ENCODE peak calls at places on chromosome 11, in five cellular contexts. L, V, N, R and K are unnamed samples.

GRCh38 chr11:102568851-102569250 is 38.3 kb upstream of the MMP7 start:
- DNase-seq in V (no peak), N (no peak), L (no peak), R (no peak), K (no peak)

GRCh38 chr11:110069158-110069737 is 23.9 kb upstream of the ZC3H12C start:
- DNase-seq in N (no peak), V (no peak), R (peak; percentile 89), L (peak; percentile 88), K (no peak)

GRCh38 chr11:73939096-73939495 is 11.7 kb upstream of the DNAJB13 start:
- DNase-seq in R (no peak), V (no peak), L (no peak), N (no peak), K (peak; percentile 16)

GRCh38 chr11:63915961-63916836 is 765 bp downstream of the RCOR2 start:
- DNase-seq in L (no peak), V (no peak), R (peak; percentile 60), N (no peak), K (peak; percentile 93)

GRCh38 chr11:129446572-129446971 is 70.9 kb downstream of the BARX2 start:
- DNase-seq in V (no peak), L (no peak), N (no peak), R (no peak), K (no peak)

GRCh38 chr11:62398011-62398994 is 20.5 kb upstream of the SCGB1A1 start:
- DNase-seq in R (peak; percentile 62), N (no peak), L (peak; percentile 44), V (no peak), K (peak; percentile 92)

GRCh38 chr11:94934362-94934761 is 39.0 kb downstream of the CWC15 start:
- DNase-seq in R (peak; percentile 79), V (no peak), N (no peak), L (peak; percentile 65), K (peak; percentile 67)

GRCh38 chr11:120931057-120931779 is 92.7 kb upstream of the TBCEL start:
- DNase-seq in R (no peak), V (no peak), L (no peak), N (no peak), K (peak; percentile 62)

GRCh38 chr11:122853261-122853660 is 15.0 kb downstream of the CRTAM start:
- DNase-seq in V (no peak), N (no peak), R (no peak), L (peak; percentile 25), K (no peak)

GRCh38 chr11:63737718-63738117 is 30.9 kb downstream of the ZFTA start:
- DNase-seq in R (no peak), L (no peak), V (no peak), N (no peak), K (no peak)

GRCh38 chr11:128448981-128449713 is 138.2 kb downstream of the ETS1 start:
- DNase-seq in L (no peak), R (no peak), N (no peak), V (no peak), K (no peak)

GRCh38 chr11:10349806-10350205 is 44.9 kb downstream of the ADM start:
- DNase-seq in V (no peak), N (no peak), R (no peak), L (no peak), K (peak; percentile 6)

GRCh38 chr11:115501895-115502589 is 2.2 kb downstream of the CADM1 start:
- DNase-seq in R (peak; percentile 49), N (no peak), V (peak; percentile 23), L (peak; percentile 21), K (peak; percentile 38)

GRCh38 chr11:10410844-10411200 is 44.2 kb upstream of the AMPD3 start:
- DNase-seq in R (no peak), N (no peak), V (no peak), L (no peak), K (no peak)

GRCh38 chr11:61417670-61418069 is 12.1 kb downstream of the CPSF7 start:
- DNase-seq in L (peak; percentile 30), N (no peak), R (peak; percentile 82), V (no peak), K (peak; percentile 27)

GRCh38 chr11:122163420-122163819 is 47.4 kb upstream of the BLID start:
- DNase-seq in N (no peak), L (peak; percentile 59), V (no peak), R (no peak), K (no peak)

GRCh38 chr11:88016392-88017020 is 158.7 kb downstream of the RAB38 start:
- DNase-seq in V (peak; percentile 62), R (peak; percentile 82), L (peak; percentile 84), N (peak; percentile 33), K (peak; percentile 89)

GRCh38 chr11:2691355-2691761 is 8.4 kb downstream of the KCNQ1OT1 start:
- DNase-seq in R (no peak), L (no peak), N (no peak), V (no peak), K (no peak)

GRCh38 chr11:128835741-128836410 is 31.2 kb downstream of the KCNJ1 start:
- DNase-seq in V (no peak), N (no peak), L (no peak), R (no peak), K (no peak)

GRCh38 chr11:125379565-125380343 is 116.3 kb downstream of the FEZ1 start:
- DNase-seq in L (no peak), N (no peak), R (no peak), V (no peak), K (no peak)

GRCh38 chr11:71112454-71112853 is 139.9 kb downstream of the SHANK2 start:
- DNase-seq in N (no peak), R (no peak), V (no peak), L (no peak), K (no peak)

DNA sequence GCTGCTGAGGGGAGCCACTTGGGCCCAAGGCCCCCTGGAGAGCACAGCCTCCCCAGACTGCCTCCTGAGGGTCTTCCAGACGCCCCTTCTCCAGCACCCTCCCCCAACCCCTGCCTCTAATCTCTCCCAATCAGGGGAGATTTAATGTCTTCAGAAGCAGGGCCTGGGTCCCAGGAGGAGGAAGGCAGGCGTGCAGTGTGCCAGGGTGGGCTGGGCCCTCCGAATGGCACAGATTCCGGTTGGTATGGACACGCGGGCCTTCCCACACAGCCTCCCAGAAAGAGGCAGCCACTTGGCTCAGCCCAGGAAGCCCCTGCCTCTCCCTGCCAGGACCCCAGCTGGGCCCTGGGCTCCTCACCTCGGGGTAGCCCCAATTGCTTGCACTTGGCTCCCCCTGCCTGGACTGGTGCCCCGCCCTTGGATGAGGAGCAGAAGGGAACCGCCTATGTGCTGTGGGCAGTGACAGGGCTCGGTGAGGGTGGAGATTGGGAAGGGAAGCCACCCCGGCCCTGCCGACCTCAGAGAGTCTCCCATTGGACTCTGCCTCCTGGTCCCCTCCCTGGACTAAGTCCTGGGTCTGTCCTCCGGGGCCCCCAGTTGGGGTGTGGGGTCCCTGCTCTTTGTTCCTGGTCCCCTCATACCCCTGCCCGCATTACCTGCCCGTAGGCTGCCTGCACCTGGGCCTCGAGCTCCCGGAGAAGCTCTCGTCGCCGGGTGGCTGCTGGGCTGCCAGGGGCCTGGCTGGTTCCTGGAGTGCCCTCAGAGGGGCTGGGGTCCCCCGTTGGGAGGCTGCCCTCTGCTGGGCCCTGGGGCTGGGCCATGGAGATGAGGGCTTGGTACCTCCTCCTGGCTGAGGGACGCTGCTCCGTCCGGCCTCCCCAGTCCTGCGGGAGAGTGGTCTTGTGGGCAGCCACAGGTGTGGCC is 572 bp upstream of the CABP2 start:
- DNase-seq in L (no peak), V (no peak), N (no peak), R (no peak), K (no peak)
- H2BK15ac ChIP-seq in L (no peak overlapping the region), V (peak overlapping the region; percentile 85), N (no peak overlapping the region), R (peak overlapping the region; percentile 12), K (no peak overlapping the region)

DNA sequence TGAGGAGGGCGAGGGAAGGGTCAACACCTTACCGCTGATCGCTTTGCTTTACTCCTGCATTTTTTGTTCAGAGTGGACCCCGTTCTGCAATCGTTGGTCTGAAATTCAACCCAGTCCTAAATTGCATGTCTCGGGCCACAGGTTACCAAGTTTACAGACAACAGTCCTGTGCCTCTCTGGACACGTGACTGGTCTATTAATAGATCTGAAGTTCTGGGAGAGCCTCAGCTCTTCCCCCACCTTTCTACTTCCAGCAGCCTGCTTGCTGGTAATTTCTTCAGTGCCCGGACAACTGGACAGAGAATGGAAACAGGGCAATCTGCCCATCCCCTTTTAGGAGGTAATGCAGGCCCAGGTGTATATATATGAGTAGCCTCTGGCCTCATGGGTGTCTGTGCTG is 74.2 kb downstream of the STIM1 start:
- DNase-seq in R (peak; percentile 67), L (no peak), V (no peak), N (no peak), K (no peak)
- H3K23ac ChIP-seq in R (no peak overlapping the region), L (no peak overlapping the region), V (no peak overlapping the region), N (no peak overlapping the region), K (no peak overlapping the region)

DNA sequence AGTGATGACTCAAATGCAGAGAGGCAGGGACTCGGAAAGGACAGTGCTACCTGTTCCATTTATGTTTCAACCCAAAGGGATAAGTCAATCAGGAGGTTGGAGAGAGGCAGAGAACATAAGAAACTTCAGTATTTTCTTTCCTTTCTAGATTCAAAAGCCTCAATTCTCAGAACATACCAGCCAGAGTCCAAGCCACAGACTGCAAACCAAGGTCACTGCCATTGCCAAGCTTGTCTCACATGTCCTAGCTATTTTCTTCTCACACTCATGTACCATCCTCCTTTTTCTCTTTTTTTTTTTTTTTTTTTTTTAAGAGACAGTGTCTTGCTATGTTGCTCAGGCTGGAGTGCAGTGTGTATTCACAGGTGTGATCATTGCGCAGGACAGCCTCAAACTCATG is 111.7 kb upstream of the AKIP1 start:
- DNase-seq in N (no peak), V (no peak), R (no peak), L (no peak), K (no peak)
- H3K36me3 ChIP-seq in N (no peaks in the 10 kb centered on the region), V (peaks cover 8% of the 10 kb centered on the region), R (peaks cover 70% of the 10 kb centered on the region), L (peaks cover 39% of the 10 kb centered on the region), K (no peaks in the 10 kb centered on the region)

GRCh38 chr11:8841899-8842298 is 69.1 kb upstream of the AKIP1 start:
- DNase-seq in N (no peak), V (no peak), R (peak; percentile 40), L (peak; percentile 42), K (no peak)

GRCh38 chr11:8839957-8840945 is 70.7 kb upstream of the AKIP1 start:
- DNase-seq in R (peak; percentile 92), V (peak; percentile 66), N (no peak), L (peak; percentile 74), K (peak; percentile 65)

GRCh38 chr11:8839306-8839956 is 71.6 kb upstream of the AKIP1 start:
- DNase-seq in L (no peak), V (no peak), N (no peak), R (no peak), K (peak; percentile 78)

GRCh38 chr11:8834379-8834778 is 76.6 kb upstream of the AKIP1 start:
- DNase-seq in L (no peak), V (no peak), R (peak; percentile 50), N (no peak), K (peak; percentile 66)

GRCh38 chr11:8838248-8838647 is 72.7 kb upstream of the AKIP1 start:
- DNase-seq in R (peak; percentile 95), L (peak; percentile 94), N (no peak), V (no peak), K (no peak)
- H2BK15ac ChIP-seq in R (no peak overlapping the region), L (peak overlapping the region; percentile 71), N (no peak overlapping the region), V (no peak overlapping the region), K (no peak overlapping the region)